ENCODE peak calls at places on chromosome 12, in eight cellular contexts. V, O, X, A, T, P, F and Q are unnamed samples. For H3K4me1, the result is how much of the 10 kb centered on the place peaks cover.

GRCh38 chr12:123813349-123813748 is 51.2 kb downstream of the DNAH10 start:
- DNase-seq in V (no peak), O (no peak), X (peak), A (no peak), T (no peak), P (no peak), F (no peak), Q (no peak)

GRCh38 chr12:80707830-80708534 is 548 bp downstream of the MYF6 start:
- DNase-seq in V (no peak), O (no peak), X (no peak), A (no peak), T (no peak), P (no peak), F (no peak), Q (no peak)

GRCh38 chr12:106179086-106179485 is 40.3 kb upstream of the NUAK1 start:
- DNase-seq in V (no peak), O (no peak), X (peak), A (no peak), T (no peak), P (peak), F (no peak), Q (no peak)

GRCh38 chr12:41092115-41092514 is 96.0 kb upstream of the PDZRN4 start:
- DNase-seq in V (no peak), O (no peak), X (no peak), A (no peak), T (no peak), P (no peak), F (no peak), Q (no peak)

GRCh38 chr12:89140580-89141236 is 211.6 kb downstream of the DUSP6 start:
- DNase-seq in V (peak), O (no peak), X (no peak), A (no peak), T (no peak), P (no peak), F (no peak), Q (peak)

GRCh38 chr12:79566452-79566851 is 124.3 kb downstream of the PAWR start:
- DNase-seq in V (no peak), O (no peak), X (no peak), A (no peak), T (no peak), P (no peak), F (no peak), Q (no peak)

GRCh38 chr12:64039285-64039871 is 182.7 kb downstream of the KICS2 start:
- DNase-seq in V (no peak), O (peak), X (no peak), A (peak), T (no peak), P (no peak), F (peak), Q (no peak)

GRCh38 chr12:1594045-1594294 is 411 bp downstream of the FBXL14 start:
- DNase-seq in V (no peak), O (peak), X (no peak), A (no peak), T (peak), P (no peak), F (no peak), Q (peak)

GRCh38 chr12:57072661-57073060 is 5.9 kb downstream of the NEMP1 start:
- DNase-seq in V (no peak), O (no peak), X (no peak), A (no peak), T (no peak), P (no peak), F (no peak), Q (no peak)

GRCh38 chr12:102907918-102908317 is 9.1 kb downstream of the PAH start:
- DNase-seq in V (no peak), O (no peak), X (no peak), A (no peak), T (no peak), P (no peak), F (no peak), Q (no peak)

GRCh38 chr12:41917827-41918445 is 226.7 kb downstream of the GXYLT1 start:
- DNase-seq in V (no peak), O (no peak), X (no peak), A (no peak), T (no peak), P (no peak), F (peak), Q (no peak)

GRCh38 chr12:105538880-105539279 is 208.4 kb downstream of the C12orf75 start:
- DNase-seq in V (no peak), O (no peak), X (no peak), A (no peak), T (no peak), P (no peak), F (no peak), Q (no peak)

GRCh38 chr12:30548203-30548602 is 147.5 kb downstream of the IPO8 start:
- DNase-seq in V (no peak), O (no peak), X (no peak), A (no peak), T (no peak), P (no peak), F (no peak), Q (no peak)

GRCh38 chr12:3816266-3816665 is 56.9 kb downstream of the PARP11 start:
- DNase-seq in V (no peak), O (no peak), X (no peak), A (no peak), T (no peak), P (no peak), F (no peak), Q (no peak)

GRCh38 chr12:9813821-9814798 is 13.2 kb upstream of the KLRF1 start:
- DNase-seq in V (peak), O (peak), X (peak), A (peak), T (peak), P (peak), F (peak), Q (peak)

GRCh38 chr12:49777800-49778748 is 36.7 kb downstream of the TMBIM6 start:
- DNase-seq in V (no peak), O (peak), X (peak), A (peak), T (peak), P (peak), F (peak), Q (peak)

GRCh38 chr12:26346748-26347147 is 151.4 kb downstream of the SSPN start:
- DNase-seq in V (no peak), O (no peak), X (no peak), A (no peak), T (no peak), P (no peak), F (no peak), Q (no peak)

GRCh38 chr12:42482820-42483533 is 106.6 kb downstream of the PRICKLE1 start:
- DNase-seq in V (peak), O (peak), X (peak), A (peak), T (peak), P (peak), F (peak), Q (peak)

GRCh38 chr12:54166543-54167499 is 22.0 kb downstream of the SMUG1 start:
- DNase-seq in V (no peak), O (no peak), X (no peak), A (no peak), T (no peak), P (no peak), F (no peak), Q (no peak)

GRCh38 chr12:29239336-29239735 is 90.3 kb downstream of the FAR2 start:
- DNase-seq in V (no peak), O (no peak), X (no peak), A (no peak), T (no peak), P (no peak), F (no peak), Q (no peak)

GRCh38 chr12:41507286-41507685 is 319.2 kb downstream of the PDZRN4 start:
- DNase-seq in V (no peak), O (no peak), X (no peak), A (no peak), T (no peak), P (no peak), F (no peak), Q (no peak)

GRCh38 chr12:110780448-110780847 is 37.8 kb upstream of the PPP1CC start:
- DNase-seq in V (no peak), O (no peak), X (no peak), A (no peak), T (no peak), P (no peak), F (no peak), Q (no peak)

GRCh38 chr12:114735011-114735410 is 51.0 kb upstream of the TBX3 start:
- DNase-seq in V (no peak), O (no peak), X (no peak), A (no peak), T (no peak), P (no peak), F (no peak), Q (no peak)

GRCh38 chr12:125310461-125310860 is 245.2 kb downstream of the AACS start:
- DNase-seq in V (no peak), O (no peak), X (no peak), A (no peak), T (no peak), P (no peak), F (no peak), Q (no peak)

GRCh38 chr12:119902084-119902509 is 25.0 kb upstream of the CIT start:
- DNase-seq in V (peak), O (peak), X (peak), A (peak), T (peak), P (no peak), F (peak), Q (peak)

GRCh38 chr12:27873010-27873409 is 93.0 kb upstream of the MANSC4 start:
- DNase-seq in V (no peak), O (no peak), X (no peak), A (no peak), T (no peak), P (no peak), F (no peak), Q (no peak)

GRCh38 chr12:3885179-3886094 is 12.2 kb upstream of the PARP11 start:
- DNase-seq in V (no peak), O (no peak), X (peak), A (no peak), T (peak), P (no peak), F (peak), Q (peak)

GRCh38 chr12:9760699-9761406 is at the start of gene CD69:
- DNase-seq in V (no peak), O (peak), X (no peak), A (no peak), T (peak), P (no peak), F (no peak), Q (no peak)

GRCh38 chr12:123389560-123390351 is 5.8 kb downstream of the KMT5A start:
- DNase-seq in V (no peak), O (peak), X (peak), A (peak), T (peak), P (peak), F (peak), Q (peak)

GRCh38 chr12:126856958-126857357 is 1410.0 kb upstream of the TMEM132C start:
- DNase-seq in V (no peak), O (no peak), X (no peak), A (no peak), T (no peak), P (no peak), F (no peak), Q (no peak)

GRCh38 chr12:80632835-80633234 is 74.6 kb upstream of the MYF6 start:
- DNase-seq in V (no peak), O (no peak), X (peak), A (no peak), T (no peak), P (no peak), F (peak), Q (no peak)

GRCh38 chr12:116876151-116876869 is 4.9 kb downstream of the HRK start:
- DNase-seq in V (no peak), O (no peak), X (no peak), A (no peak), T (no peak), P (no peak), F (no peak), Q (no peak)

GRCh38 chr12:111636209-111636928 is 37.3 kb upstream of the ATXN2 start:
- DNase-seq in V (peak), O (peak), X (peak), A (peak), T (peak), P (peak), F (peak), Q (peak)

GRCh38 chr12:39010406-39010805 is 105.0 kb upstream of the CPNE8 start:
- DNase-seq in V (no peak), O (no peak), X (no peak), A (no peak), T (no peak), P (no peak), F (no peak), Q (no peak)

GRCh38 chr12:130031571-130032189 is 127.9 kb upstream of the TMEM132D start:
- DNase-seq in V (peak), O (peak), X (peak), A (peak), T (peak), P (no peak), F (peak), Q (peak)

GRCh38 chr12:18151036-18151435 is 61.0 kb upstream of the RERGL start:
- DNase-seq in V (no peak), O (no peak), X (no peak), A (no peak), T (no peak), P (no peak), F (no peak), Q (no peak)
- H3K4me3 ChIP-seq in V (no peak), O (no peak), X (no peak), A (no peak), T (no peak), P (no peak), F (no peak), Q (no peak)

GRCh38 chr12:6967548-6968100 is 2.8 kb downstream of the PHB2 start:
- DNase-seq in V (no peak), O (no peak), X (no peak), A (no peak), T (no peak), P (peak), F (no peak), Q (no peak)
- H3K4me1 ChIP-seq in V (under half), O (under half), X (under half), A (under half), T (under half), P (under half), F (under half), Q (half or more)

GRCh38 chr12:95385646-95386045 is 88.3 kb upstream of the METAP2 start:
- DNase-seq in V (no peak), O (no peak), X (no peak), A (no peak), T (peak), P (no peak), F (no peak), Q (no peak)
- H3K4me3 ChIP-seq in V (peak), O (no peak), X (no peak), A (no peak), T (no peak), P (peak), F (no peak), Q (peak)

GRCh38 chr12:121288158-121288848 is 8.2 kb downstream of the CAMKK2 start:
- DNase-seq in V (no peak), O (no peak), X (no peak), A (no peak), T (no peak), P (no peak), F (no peak), Q (no peak)
- H3K4me1 ChIP-seq in V (under half), O (under half), X (under half), A (under half), T (under half), P (under half), F (under half), Q (under half)

GRCh38 chr12:132491349-132491663 is 1.4 kb downstream of the FBRSL1 start:
- DNase-seq in V (no peak), O (no peak), X (no peak), A (no peak), T (no peak), P (peak), F (no peak), Q (no peak)

GRCh38 chr12:132491761-132492378 is 1.9 kb downstream of the FBRSL1 start:
- DNase-seq in V (no peak), O (no peak), X (no peak), A (no peak), T (no peak), P (peak), F (no peak), Q (no peak)

GRCh38 chr12:132493482-132494178 is 3.7 kb downstream of the FBRSL1 start:
- DNase-seq in V (no peak), O (no peak), X (peak), A (no peak), T (peak), P (no peak), F (no peak), Q (no peak)

GRCh38 chr12:132492951-132493350 is 3.0 kb downstream of the FBRSL1 start:
- DNase-seq in V (no peak), O (no peak), X (no peak), A (no peak), T (no peak), P (no peak), F (no peak), Q (no peak)

GRCh38 chr12:132492522-132492921 is 2.6 kb downstream of the FBRSL1 start:
- DNase-seq in V (no peak), O (peak), X (no peak), A (no peak), T (no peak), P (peak), F (no peak), Q (no peak)
- H3K4me3 ChIP-seq in V (no peak), O (no peak), X (no peak), A (no peak), T (no peak), P (peak), F (no peak), Q (peak)

GRCh38 chr12:53052419-53053222 is 2.8 kb downstream of the TNS2 start:
- DNase-seq in V (peak), O (peak), X (peak), A (peak), T (no peak), P (peak), F (no peak), Q (peak)

GRCh38 chr12:53056296-53056695 is 6.4 kb downstream of the TNS2 start:
- DNase-seq in V (no peak), O (peak), X (no peak), A (no peak), T (no peak), P (no peak), F (no peak), Q (no peak)

GRCh38 chr12:53055471-53056266 is 5.8 kb downstream of the TNS2 start:
- DNase-seq in V (peak), O (peak), X (no peak), A (peak), T (no peak), P (peak), F (no peak), Q (no peak)

GRCh38 chr12:53053223-53054111 is 3.6 kb downstream of the TNS2 start:
- DNase-seq in V (no peak), O (peak), X (peak), A (peak), T (peak), P (peak), F (peak), Q (peak)

GRCh38 chr12:53054112-53054878 is 4.4 kb downstream of the TNS2 start:
- DNase-seq in V (peak), O (peak), X (peak), A (peak), T (peak), P (peak), F (peak), Q (peak)
- H3K4me1 ChIP-seq in V (under half), O (under half), X (under half), A (under half), T (half or more), P (under half), F (under half), Q (half or more)